ENCODE peak calls at places on chromosomes 2 and 18, in ten cellular contexts. Q is activated T-helper 1 cell treated with anti-CD3 and anti-CD28 coated beads, Interleukin-2, amount 50 U/mL, for 16 hours; B is stimulated activated CD8-positive, alpha-beta memory T cell treated with anti-CD3 and anti-CD28 coated beads, Interleukin-4, amount 100 ng/mL, for 24 hours; U is CD8-positive, alpha-beta T cell; L is glutamatergic neuron; T is cardiac muscle cell; H is D341Med; V is activated CD8-positive, alpha-beta T cell treated with anti-CD3 and anti-CD28 coated beads for 36 hours; K is HepG2; Z is activated T-cell treated with anti-CD3 and anti-CD28 coated beads for 1 hour. I is an unnamed sample.

GRCh38 chr2:112910219-112910618 is 746 bp upstream of the IL37 start:
- DNase-seq in K (peak; percentile 19), H (no peak), U (no peak), V (no peak), B (no peak), Q (no peak), T (no peak), Z (no peak), L (no peak), I (no peak)

GRCh38 chr18:23134780-23135678 is at the start of gene CABLES1:
- DNase-seq in K (peak; percentile 74), L (peak; percentile 61), B (peak; percentile 7), V (peak; percentile 23), T (peak; percentile 67), Q (no peak), Z (no peak), H (no peak), U (no peak), I (peak; percentile 69)

GRCh38 chr2:68857855-68858456 is 13.2 kb downstream of the BMP10 start:
- DNase-seq in B (no peak), L (no peak), Z (no peak), T (no peak), H (no peak), Q (no peak), U (no peak), V (no peak), K (no peak), I (no peak)

GRCh38 chr2:200609027-200609614 is 23.3 kb downstream of the AOX1 start:
- DNase-seq in U (no peak), L (no peak), V (no peak), H (no peak), K (no peak), Q (no peak), Z (no peak), T (peak; percentile 79), B (no peak), I (no peak)

GRCh38 chr2:88656690-88657089 is 29.4 kb upstream of the EIF2AK3 start:
- DNase-seq in Z (no peak), B (no peak), T (peak; percentile 54), V (no peak), L (no peak), K (no peak), H (no peak), Q (no peak), U (no peak), I (no peak)

GRCh38 chr2:213162515-213163118 is 11.2 kb upstream of the IKZF2 start:
- DNase-seq in T (no peak), H (no peak), Q (no peak), B (no peak), U (no peak), V (no peak), Z (no peak), K (no peak), L (no peak), I (no peak)

GRCh38 chr18:36321636-36322407 is 24.3 kb downstream of the FHOD3 start:
- DNase-seq in Q (no peak), B (no peak), L (no peak), V (no peak), K (no peak), T (peak; percentile 38), Z (no peak), U (no peak), H (no peak), I (no peak)

GRCh38 chr2:195475336-195475735 is 181.7 kb upstream of the SLC39A10 start:
- DNase-seq in L (no peak), H (no peak), U (no peak), K (no peak), Q (no peak), T (peak; percentile 19), B (no peak), V (no peak), Z (no peak), I (no peak)

GRCh38 chr2:23925702-23926288 is 1.1 kb downstream of the ATAD2B start:
- DNase-seq in L (no peak), K (peak; percentile 44), U (peak; percentile 69), Z (peak; percentile 27), B (no peak), Q (peak; percentile 17), V (peak; percentile 78), H (no peak), T (peak; percentile 67), I (no peak)

GRCh38 chr18:79502785-79503184 is 107.1 kb downstream of the NFATC1 start:
- DNase-seq in Q (no peak), B (no peak), L (no peak), H (no peak), T (peak; percentile 31), Z (no peak), U (no peak), K (no peak), V (peak; percentile 36), I (no peak)

GRCh38 chr18:33600846-33601245 is 22.8 kb downstream of the ASXL3 start:
- DNase-seq in H (no peak), Z (no peak), U (no peak), T (no peak), B (no peak), K (no peak), Q (no peak), V (no peak), L (no peak), I (no peak)

GRCh38 chr18:79208882-79209281 is 139.7 kb downstream of the ATP9B start:
- DNase-seq in Z (no peak), K (no peak), B (no peak), V (no peak), Q (no peak), H (no peak), L (no peak), T (no peak), U (no peak), I (no peak)

GRCh38 chr2:119523383-119523958 is 812 bp downstream of the SCTR start:
- DNase-seq in B (no peak), V (no peak), T (no peak), U (no peak), Z (no peak), H (peak; percentile 40), K (no peak), Q (no peak), L (no peak), I (no peak)

GRCh38 chr2:197304556-197305011 is 6.0 kb downstream of the ANKRD44 start:
- DNase-seq in T (no peak), L (no peak), Q (no peak), V (peak; percentile 55), H (no peak), Z (no peak), U (no peak), B (no peak), K (no peak), I (no peak)

GRCh38 chr2:17171446-17172049 is 346.7 kb downstream of the RAD51AP2 start:
- DNase-seq in U (no peak), V (no peak), B (no peak), Z (no peak), Q (no peak), K (peak; percentile 45), H (peak; percentile 51), L (peak; percentile 75), T (peak; percentile 12), I (peak; percentile 58)

GRCh38 chr2:96175951-96176350 is 30.7 kb upstream of the DUSP2 start:
- DNase-seq in L (no peak), T (peak; percentile 25), Q (no peak), H (no peak), K (no peak), U (no peak), Z (no peak), V (no peak), B (no peak), I (no peak)

GRCh38 chr2:107927034-107927534 is 59.2 kb upstream of the SLC5A7 start:
- DNase-seq in B (no peak), L (no peak), Q (no peak), T (no peak), Z (no peak), H (peak; percentile 21), V (no peak), K (no peak), U (no peak), I (no peak)

GRCh38 chr18:14784133-14784532 is 36.2 kb downstream of the ANKRD30B start:
- DNase-seq in Z (no peak), U (no peak), K (no peak), B (no peak), T (no peak), V (no peak), L (no peak), H (no peak), Q (no peak), I (no peak)

GRCh38 chr2:100895402-100895801 is 75.5 kb downstream of the NPAS2 start:
- DNase-seq in Q (no peak), K (no peak), H (no peak), Z (no peak), U (no peak), T (no peak), L (no peak), B (no peak), V (no peak), I (no peak)

GRCh38 chr2:104846955-104847820 is 6.7 kb upstream of the POU3F3 start:
- DNase-seq in K (no peak), Z (no peak), B (no peak), Q (no peak), H (no peak), U (no peak), L (no peak), V (no peak), T (no peak), I (no peak)

GRCh38 chr2:129880971-129881370 is 98.5 kb upstream of the RAB6C start:
- DNase-seq in T (no peak), V (no peak), H (no peak), B (no peak), U (no peak), L (no peak), Z (no peak), Q (no peak), K (no peak), I (peak; percentile 34)

GRCh38 chr18:57091231-57091630 is 55.7 kb upstream of the BOD1L2 start:
- DNase-seq in B (no peak), U (no peak), K (no peak), V (no peak), Z (no peak), Q (no peak), L (no peak), T (no peak), H (no peak), I (no peak)

GRCh38 chr2:49069829-49070228 is 84.5 kb downstream of the FSHR start:
- DNase-seq in Z (no peak), T (no peak), U (no peak), H (no peak), Q (no peak), V (no peak), K (no peak), L (no peak), B (no peak), I (no peak)

GRCh38 chr2:64273524-64274398 is 129.5 kb upstream of the PELI1 start:
- DNase-seq in H (no peak), B (no peak), K (peak; percentile 25), U (no peak), L (no peak), Q (no peak), T (peak; percentile 83), Z (no peak), V (no peak), I (no peak)

GRCh38 chr2:232460171-232460570 is 4.2 kb downstream of the ALPI start:
- DNase-seq in Q (no peak), T (no peak), K (no peak), U (no peak), L (no peak), V (no peak), B (no peak), H (no peak), Z (no peak), I (no peak)

GRCh38 chr2:166647935-166648334 is 153.9 kb upstream of the SCN7A start:
- DNase-seq in L (no peak), V (no peak), K (no peak), H (no peak), B (no peak), U (no peak), T (no peak), Q (no peak), Z (no peak), I (no peak)

GRCh38 chr2:9708683-9709538 is 78.1 kb upstream of the YWHAQ start:
- DNase-seq in H (no peak), L (no peak), U (no peak), K (no peak), Q (no peak), Z (no peak), V (peak; percentile 37), B (no peak), T (no peak), I (no peak)

GRCh38 chr18:26768388-26768787 is 97.1 kb downstream of the AQP4 start:
- DNase-seq in B (no peak), Z (no peak), T (no peak), H (no peak), V (no peak), U (no peak), L (no peak), Q (no peak), K (no peak), I (no peak)